ENCODE peak calls at places on chromosomes 16 and 17, in eight cellular contexts. One of them, this sample, is unnamed. For H3K27me3, the result is how much of the 10 kb centered on the place peaks cover.

GRCh38 chr17:47732399-47733046 is 513 bp upstream of the TBX21 start:
- DNase-seq in breast epithelium: no peak
- DNase-seq in GM23338: peak
- DNase-seq in right lobe of liver: no peak
- DNase-seq in suprapubic skin: peak
- DNase-seq in osteoblast: peak
- DNase-seq in ascending aorta: no peak
- DNase-seq in A673: no peak
- DNase-seq in this sample: no peak

GRCh38 chr16:23398987-23399805 is 53.8 kb downstream of the COG7 start:
- DNase-seq in breast epithelium: peak
- DNase-seq in GM23338: peak
- DNase-seq in right lobe of liver: no peak
- DNase-seq in suprapubic skin: no peak
- DNase-seq in osteoblast: no peak
- DNase-seq in ascending aorta: no peak
- DNase-seq in A673: no peak
- DNase-seq in this sample: no peak

GRCh38 chr17:73240561-73240960 is 21.1 kb downstream of the CPSF4L start:
- DNase-seq in breast epithelium: no peak
- DNase-seq in GM23338: no peak
- DNase-seq in right lobe of liver: no peak
- DNase-seq in suprapubic skin: no peak
- DNase-seq in osteoblast: no peak
- DNase-seq in ascending aorta: no peak
- DNase-seq in A673: no peak
- DNase-seq in this sample: no peak

GRCh38 chr17:17783825-17784598 is 52.8 kb downstream of the SREBF1 start:
- DNase-seq in breast epithelium: no peak
- DNase-seq in GM23338: peak
- DNase-seq in right lobe of liver: no peak
- DNase-seq in suprapubic skin: no peak
- DNase-seq in osteoblast: no peak
- DNase-seq in ascending aorta: no peak
- DNase-seq in A673: peak
- DNase-seq in this sample: no peak

GRCh38 chr17:46977348-46977747 is 1.7 kb downstream of the RPRML start:
- DNase-seq in breast epithelium: no peak
- DNase-seq in GM23338: peak
- DNase-seq in right lobe of liver: no peak
- DNase-seq in suprapubic skin: no peak
- DNase-seq in osteoblast: peak
- DNase-seq in ascending aorta: no peak
- DNase-seq in A673: peak
- DNase-seq in this sample: no peak

GRCh38 chr17:38777641-38778250 is 21.6 kb downstream of the PIP4K2B start:
- DNase-seq in breast epithelium: no peak
- DNase-seq in GM23338: no peak
- DNase-seq in right lobe of liver: no peak
- DNase-seq in suprapubic skin: no peak
- DNase-seq in osteoblast: peak
- DNase-seq in ascending aorta: no peak
- DNase-seq in A673: no peak
- DNase-seq in this sample: no peak

GRCh38 chr16:78134944-78135619 is 35.6 kb downstream of the WWOX start:
- DNase-seq in breast epithelium: no peak
- DNase-seq in GM23338: no peak
- DNase-seq in right lobe of liver: no peak
- DNase-seq in suprapubic skin: no peak
- DNase-seq in osteoblast: no peak
- DNase-seq in ascending aorta: no peak
- DNase-seq in A673: no peak
- DNase-seq in this sample: no peak

GRCh38 chr17:72189781-72190593 is 69.2 kb downstream of the SOX9 start:
- DNase-seq in breast epithelium: no peak
- DNase-seq in GM23338: no peak
- DNase-seq in right lobe of liver: no peak
- DNase-seq in suprapubic skin: no peak
- DNase-seq in osteoblast: peak
- DNase-seq in ascending aorta: no peak
- DNase-seq in A673: no peak
- DNase-seq in this sample: no peak

GRCh38 chr16:69761983-69762842 is at the start of gene WWP2:
- DNase-seq in breast epithelium: peak
- DNase-seq in GM23338: peak
- DNase-seq in right lobe of liver: peak
- DNase-seq in suprapubic skin: peak
- DNase-seq in osteoblast: peak
- DNase-seq in ascending aorta: peak
- DNase-seq in A673: peak
- DNase-seq in this sample: no peak

GRCh38 chr17:58391302-58391984 is 25.9 kb downstream of the RNF43 start:
- DNase-seq in breast epithelium: peak
- DNase-seq in GM23338: no peak
- DNase-seq in right lobe of liver: peak
- DNase-seq in suprapubic skin: no peak
- DNase-seq in osteoblast: no peak
- DNase-seq in ascending aorta: no peak
- DNase-seq in A673: peak
- DNase-seq in this sample: no peak

GRCh38 chr16:81526935-81527334 is 82.3 kb downstream of the CMIP start:
- DNase-seq in breast epithelium: no peak
- DNase-seq in GM23338: no peak
- DNase-seq in right lobe of liver: no peak
- DNase-seq in suprapubic skin: no peak
- DNase-seq in osteoblast: peak
- DNase-seq in ascending aorta: no peak
- DNase-seq in A673: no peak
- DNase-seq in this sample: no peak

GRCh38 chr17:57530026-57530425 is 215.1 kb downstream of the CCDC182 start:
- DNase-seq in breast epithelium: no peak
- DNase-seq in GM23338: no peak
- DNase-seq in right lobe of liver: no peak
- DNase-seq in suprapubic skin: no peak
- DNase-seq in osteoblast: no peak
- DNase-seq in ascending aorta: no peak
- DNase-seq in A673: no peak
- DNase-seq in this sample: no peak

GRCh38 chr17:81641825-81642489 is 5.0 kb downstream of the TSPAN10 start:
- DNase-seq in breast epithelium: no peak
- DNase-seq in GM23338: no peak
- DNase-seq in right lobe of liver: no peak
- DNase-seq in suprapubic skin: no peak
- DNase-seq in osteoblast: peak
- DNase-seq in ascending aorta: no peak
- DNase-seq in A673: no peak
- DNase-seq in this sample: no peak

GRCh38 chr16:85129846-85130706 is 17.8 kb upstream of the CIBAR2 start:
- DNase-seq in breast epithelium: no peak
- DNase-seq in GM23338: no peak
- DNase-seq in right lobe of liver: no peak
- DNase-seq in suprapubic skin: no peak
- DNase-seq in osteoblast: peak
- DNase-seq in ascending aorta: peak
- DNase-seq in A673: peak
- DNase-seq in this sample: no peak

GRCh38 chr16:50354082-50354481 is 14.7 kb downstream of the BRD7 start:
- DNase-seq in breast epithelium: no peak
- DNase-seq in GM23338: no peak
- DNase-seq in right lobe of liver: no peak
- DNase-seq in suprapubic skin: no peak
- DNase-seq in osteoblast: no peak
- DNase-seq in ascending aorta: no peak
- DNase-seq in A673: no peak
- DNase-seq in this sample: no peak

GRCh38 chr17:59331929-59332889 is 754 bp downstream of the YPEL2 start:
- DNase-seq in breast epithelium: no peak
- DNase-seq in GM23338: peak
- DNase-seq in right lobe of liver: peak
- DNase-seq in suprapubic skin: peak
- DNase-seq in osteoblast: peak
- DNase-seq in ascending aorta: peak
- DNase-seq in A673: no peak
- DNase-seq in this sample: no peak

GRCh38 chr16:3141781-3142311 is 7.0 kb downstream of the ZNF213 start:
- DNase-seq in breast epithelium: no peak
- DNase-seq in GM23338: no peak
- DNase-seq in right lobe of liver: no peak
- DNase-seq in suprapubic skin: no peak
- DNase-seq in osteoblast: peak
- DNase-seq in ascending aorta: no peak
- DNase-seq in A673: no peak
- DNase-seq in this sample: no peak

GRCh38 chr17:81091134-81091530 is 56.2 kb downstream of the BAIAP2 start:
- DNase-seq in breast epithelium: no peak
- DNase-seq in GM23338: no peak
- DNase-seq in right lobe of liver: no peak
- DNase-seq in suprapubic skin: no peak
- DNase-seq in osteoblast: no peak
- DNase-seq in ascending aorta: no peak
- DNase-seq in A673: no peak
- DNase-seq in this sample: no peak

GRCh38 chr17:69588739-69589334 is 174.3 kb downstream of the MAP2K6 start:
- DNase-seq in breast epithelium: no peak
- DNase-seq in GM23338: peak
- DNase-seq in right lobe of liver: no peak
- DNase-seq in suprapubic skin: no peak
- DNase-seq in osteoblast: no peak
- DNase-seq in ascending aorta: no peak
- DNase-seq in A673: no peak
- DNase-seq in this sample: no peak

GRCh38 chr17:79918581-79919163 is 79.4 kb upstream of the CBX4 start:
- DNase-seq in breast epithelium: no peak
- DNase-seq in GM23338: peak
- DNase-seq in right lobe of liver: no peak
- DNase-seq in suprapubic skin: no peak
- DNase-seq in osteoblast: peak
- DNase-seq in ascending aorta: no peak
- DNase-seq in A673: no peak
- DNase-seq in this sample: no peak

GRCh38 chr17:79916506-79916905 is 77.3 kb upstream of the CBX4 start:
- DNase-seq in breast epithelium: no peak
- DNase-seq in GM23338: no peak
- DNase-seq in right lobe of liver: no peak
- DNase-seq in suprapubic skin: no peak
- DNase-seq in osteoblast: peak
- DNase-seq in ascending aorta: no peak
- DNase-seq in A673: no peak
- DNase-seq in this sample: no peak

GRCh38 chr17:79916991-79917901 is 78.0 kb upstream of the CBX4 start:
- DNase-seq in breast epithelium: no peak
- DNase-seq in GM23338: no peak
- DNase-seq in right lobe of liver: no peak
- DNase-seq in suprapubic skin: no peak
- DNase-seq in osteoblast: peak
- DNase-seq in ascending aorta: no peak
- DNase-seq in A673: no peak
- DNase-seq in this sample: no peak

GRCh38 chr17:79919164-79919585 is 79.9 kb upstream of the CBX4 start:
- DNase-seq in breast epithelium: peak
- DNase-seq in GM23338: peak
- DNase-seq in right lobe of liver: peak
- DNase-seq in suprapubic skin: no peak
- DNase-seq in osteoblast: peak
- DNase-seq in ascending aorta: peak
- DNase-seq in A673: no peak
- DNase-seq in this sample: no peak

GRCh38 chr17:79917902-79918484 is 78.8 kb upstream of the CBX4 start:
- DNase-seq in breast epithelium: no peak
- DNase-seq in GM23338: peak
- DNase-seq in right lobe of liver: peak
- DNase-seq in suprapubic skin: no peak
- DNase-seq in osteoblast: peak
- DNase-seq in ascending aorta: no peak
- DNase-seq in A673: no peak
- DNase-seq in this sample: no peak
- H3K27me3 ChIP-seq in breast epithelium: under half
- H3K27me3 ChIP-seq in GM23338: under half
- H3K27me3 ChIP-seq in right lobe of liver: under half
- H3K27me3 ChIP-seq in suprapubic skin: half or more
- H3K27me3 ChIP-seq in osteoblast: under half
- H3K27me3 ChIP-seq in ascending aorta: under half
- H3K27me3 ChIP-seq in A673: under half
- H3K27me3 ChIP-seq in this sample: under half

GRCh38 chr17:35819456-35819855 is 10.2 kb downstream of the TAF15 start:
- DNase-seq in breast epithelium: no peak
- DNase-seq in GM23338: no peak
- DNase-seq in right lobe of liver: no peak
- DNase-seq in suprapubic skin: no peak
- DNase-seq in osteoblast: no peak
- DNase-seq in ascending aorta: no peak
- DNase-seq in A673: no peak
- DNase-seq in this sample: no peak
- TF ChIP-seq CTCF in breast epithelium: no peak
- TF ChIP-seq CTCF in GM23338: no peak
- TF ChIP-seq CTCF in right lobe of liver: no peak
- TF ChIP-seq CTCF in suprapubic skin: no peak
- TF ChIP-seq CTCF in osteoblast: no peak
- TF ChIP-seq CTCF in ascending aorta: no peak
- TF ChIP-seq CTCF in A673: no peak
- TF ChIP-seq CTCF in this sample: no peak

GRCh38 chr16:53058882-53059281 is 4.1 kb downstream of the CHD9 start:
- DNase-seq in breast epithelium: no peak
- DNase-seq in GM23338: no peak
- DNase-seq in right lobe of liver: no peak
- DNase-seq in suprapubic skin: no peak
- DNase-seq in osteoblast: no peak
- DNase-seq in ascending aorta: no peak
- DNase-seq in A673: no peak
- DNase-seq in this sample: no peak

GRCh38 chr16:53057658-53058057 is 2.9 kb downstream of the CHD9 start:
- DNase-seq in breast epithelium: no peak
- DNase-seq in GM23338: no peak
- DNase-seq in right lobe of liver: no peak
- DNase-seq in suprapubic skin: no peak
- DNase-seq in osteoblast: no peak
- DNase-seq in ascending aorta: no peak
- DNase-seq in A673: no peak
- DNase-seq in this sample: no peak

GRCh38 chr16:53056528-53056881 is 1.7 kb downstream of the CHD9 start:
- DNase-seq in breast epithelium: no peak
- DNase-seq in GM23338: no peak
- DNase-seq in right lobe of liver: peak
- DNase-seq in suprapubic skin: no peak
- DNase-seq in osteoblast: peak
- DNase-seq in ascending aorta: no peak
- DNase-seq in A673: no peak
- DNase-seq in this sample: no peak

GRCh38 chr16:53059672-53060071 is 4.9 kb downstream of the CHD9 start:
- DNase-seq in breast epithelium: no peak
- DNase-seq in GM23338: no peak
- DNase-seq in right lobe of liver: no peak
- DNase-seq in suprapubic skin: no peak
- DNase-seq in osteoblast: no peak
- DNase-seq in ascending aorta: no peak
- DNase-seq in A673: no peak
- DNase-seq in this sample: no peak

GRCh38 chr16:53058441-53058840 is 3.6 kb downstream of the CHD9 start:
- DNase-seq in breast epithelium: no peak
- DNase-seq in GM23338: no peak
- DNase-seq in right lobe of liver: no peak
- DNase-seq in suprapubic skin: no peak
- DNase-seq in osteoblast: no peak
- DNase-seq in ascending aorta: no peak
- DNase-seq in A673: no peak
- DNase-seq in this sample: no peak
- H3K4me3 ChIP-seq in breast epithelium: no peak
- H3K4me3 ChIP-seq in GM23338: no peak
- H3K4me3 ChIP-seq in right lobe of liver: no peak
- H3K4me3 ChIP-seq in suprapubic skin: no peak
- H3K4me3 ChIP-seq in osteoblast: no peak
- H3K4me3 ChIP-seq in ascending aorta: no peak
- H3K4me3 ChIP-seq in A673: no peak
- H3K4me3 ChIP-seq in this sample: no peak

GRCh38 chr17:44273607-44274006 is 5.7 kb upstream of the SLC4A1 start:
- DNase-seq in breast epithelium: no peak
- DNase-seq in GM23338: peak
- DNase-seq in right lobe of liver: no peak
- DNase-seq in suprapubic skin: no peak
- DNase-seq in osteoblast: no peak
- DNase-seq in ascending aorta: no peak
- DNase-seq in A673: no peak
- DNase-seq in this sample: no peak
- H3K27me3 ChIP-seq in breast epithelium: under half
- H3K27me3 ChIP-seq in GM23338: under half
- H3K27me3 ChIP-seq in right lobe of liver: under half
- H3K27me3 ChIP-seq in suprapubic skin: under half
- H3K27me3 ChIP-seq in osteoblast: under half
- H3K27me3 ChIP-seq in ascending aorta: under half
- H3K27me3 ChIP-seq in A673: under half
- H3K27me3 ChIP-seq in this sample: under half